ENCODE peak calls at places on chromosomes 11 and 22, in four cellular contexts. E is tibial nerve, R is fibroblast of lung, Y is heart right ventricle. Z is an unnamed sample. For H3K4me1, the result is how much of the 10 kb centered on the place peaks cover.

GRCh38 chr11:30879322-30880020 is 293.3 kb upstream of the MPPED2 start:
- DNase-seq in E (no peak), R (no peak), Y (peak), Z (no peak)

GRCh38 chr11:73729594-73730206 is 31.2 kb downstream of the RAB6A start:
- DNase-seq in E (no peak), R (no peak), Y (no peak), Z (no peak)

GRCh38 chr11:10307411-10308207 is 2.7 kb downstream of the ADM start:
- DNase-seq in E (peak), R (peak), Y (peak), Z (peak)

GRCh38 chr11:114880458-114880857 is 202.1 kb downstream of the NXPE2 start:
- DNase-seq in E (no peak), R (no peak), Y (no peak), Z (no peak)

GRCh38 chr22:35648066-35649025 is at the start of gene APOL6:
- DNase-seq in E (peak), R (peak), Y (peak), Z (no peak)

GRCh38 chr11:128686745-128687177 is 7.1 kb upstream of the FLI1 start:
- DNase-seq in E (no peak), R (peak), Y (no peak), Z (no peak)

GRCh38 chr22:35633520-35633919 is 14.7 kb upstream of the APOL6 start:
- DNase-seq in E (no peak), R (no peak), Y (no peak), Z (no peak)

GRCh38 chr11:113677648-113678047 is 28.5 kb downstream of the TMPRSS5 start:
- DNase-seq in E (no peak), R (no peak), Y (no peak), Z (no peak)

GRCh38 chr11:46348986-46349401 is 1.7 kb downstream of the DGKZ start:
- DNase-seq in E (no peak), R (no peak), Y (no peak), Z (no peak)

GRCh38 chr11:118552341-118552740 is 13.4 kb downstream of the IFT46 start:
- DNase-seq in E (no peak), R (no peak), Y (no peak), Z (no peak)

GRCh38 chr11:114183041-114183511 is 113.1 kb upstream of the NNMT start:
- DNase-seq in E (no peak), R (no peak), Y (no peak), Z (no peak)

GRCh38 chr11:77191429-77191822 is 63.4 kb downstream of the MYO7A start:
- DNase-seq in E (no peak), R (no peak), Y (no peak), Z (no peak)

GRCh38 chr22:46004105-46004866 is 27.3 kb upstream of the WNT7B start:
- DNase-seq in E (no peak), R (no peak), Y (no peak), Z (no peak)
- H3K4me1 ChIP-seq in E (under half), R (under half), Y (half or more), Z (under half)

GRCh38 chr11:94127632-94128031 is 1.0 kb upstream of the PANX1 start:
- DNase-seq in E (no peak), R (no peak), Y (no peak), Z (no peak)
- H3K27ac ChIP-seq in E (peak), R (peak), Y (no peak), Z (peak)

GRCh38 chr11:62881579-62882427 is 1.1 kb downstream of the SLC3A2 start:
- DNase-seq in E (peak), R (peak), Y (peak), Z (peak)
- H3K4me1 ChIP-seq in E (under half), R (under half), Y (under half), Z (half or more)

GRCh38 chr22:18976197-18976751 is 40.2 kb upstream of the PRODH start:
- DNase-seq in E (no peak), R (no peak), Y (no peak), Z (no peak)
- H3K27ac ChIP-seq in E (no peak), R (no peak), Y (no peak), Z (no peak)

GRCh38 chr11:96219981-96220623 is 122.9 kb downstream of the MAML2 start:
- DNase-seq in E (no peak), R (no peak), Y (peak), Z (no peak)
- H3K4me1 ChIP-seq in E (under half), R (under half), Y (half or more), Z (half or more)

GRCh38 chr11:69205929-69206612 is 50.3 kb downstream of the SMIM38 start:
- DNase-seq in E (no peak), R (no peak), Y (no peak), Z (no peak)

GRCh38 chr11:69208190-69209037 is 52.7 kb downstream of the SMIM38 start:
- DNase-seq in E (no peak), R (no peak), Y (no peak), Z (no peak)

GRCh38 chr11:69209038-69209350 is 53.3 kb downstream of the SMIM38 start:
- DNase-seq in E (no peak), R (no peak), Y (no peak), Z (no peak)

GRCh38 chr11:69205125-69205928 is 49.6 kb downstream of the SMIM38 start:
- DNase-seq in E (no peak), R (no peak), Y (no peak), Z (no peak)

DNA sequence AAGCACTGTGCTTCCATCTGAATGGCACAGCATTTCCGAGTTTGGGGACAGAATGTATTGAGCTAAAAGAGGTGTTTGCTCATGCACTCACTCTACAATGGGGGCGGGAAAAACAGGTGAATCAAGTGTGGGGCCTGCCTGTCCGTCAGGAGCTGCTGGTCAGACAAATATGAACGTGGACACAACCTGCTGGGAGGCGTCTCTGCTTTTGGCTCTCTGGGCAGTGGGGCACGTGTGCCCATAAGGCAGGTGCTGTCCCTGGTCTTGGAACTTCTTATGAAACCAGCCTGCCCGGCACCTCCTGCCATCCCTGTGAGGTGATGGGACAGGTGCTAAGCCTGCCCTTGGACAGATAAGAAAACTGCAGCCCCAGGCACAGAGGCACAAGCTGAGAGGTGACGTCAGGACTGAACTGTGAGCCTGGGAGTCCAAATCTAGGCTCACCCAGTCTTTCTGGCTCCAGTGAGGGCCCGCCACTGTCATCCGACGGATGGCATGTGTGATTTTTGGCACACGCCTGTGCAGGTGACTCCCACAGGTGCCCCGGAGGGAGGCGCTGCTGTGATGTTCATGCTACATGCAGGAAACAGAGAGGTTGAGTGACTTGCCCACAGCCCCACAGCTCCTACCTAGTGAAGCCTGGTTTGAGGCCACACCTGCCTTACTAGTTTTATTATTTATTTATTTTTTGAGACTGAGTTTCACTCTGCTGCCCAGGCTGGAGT is 51.6 kb downstream of the SMIM38 start:
- DNase-seq in E (no peak), R (no peak), Y (no peak), Z (no peak)
- H3K27ac ChIP-seq in E (no peak), R (no peak), Y (no peak), Z (no peak)

Z was measured in thoracic aorta.